ENCODE peak calls at places on chromosomes 1 and 21, in seven cellular contexts. V is A549; I is mucosa of descending colon; H is pancreas; S is CD4-positive, alpha-beta memory T cell; P is body of pancreas; T is lower leg skin. K is an unnamed sample.

GRCh38 chr1:234427950-234428646 is 50.9 kb downstream of the TARBP1 start:
- DNase-seq in V (no peak), I (no peak), H (no peak), S (no peak), P (no peak), T (no peak), K (no peak)

GRCh38 chr1:6459850-6460265 is 6.1 kb downstream of the TNFRSF25 start:
- DNase-seq in V (no peak), I (peak), H (no peak), S (peak), P (no peak), T (no peak), K (no peak)

GRCh38 chr1:176517484-176517883 is 54.5 kb downstream of the PAPPA2 start:
- DNase-seq in V (peak), I (no peak), H (no peak), S (no peak), P (no peak), T (no peak), K (no peak)

GRCh38 chr1:27868932-27869718 is 3.2 kb upstream of the THEMIS2 start:
- DNase-seq in V (no peak), I (peak), H (no peak), S (peak), P (no peak), T (peak), K (no peak)

GRCh38 chr1:230104395-230105244 is 37.6 kb downstream of the GALNT2 start:
- DNase-seq in V (peak), I (peak), H (peak), S (no peak), P (peak), T (peak), K (peak)

GRCh38 chr1:231899713-231900112 is 273.1 kb downstream of the DISC1 start:
- DNase-seq in V (no peak), I (no peak), H (no peak), S (no peak), P (no peak), T (no peak), K (no peak)

GRCh38 chr1:203076031-203076511 is 9.7 kb downstream of the MYOG start:
- DNase-seq in V (no peak), I (no peak), H (no peak), S (no peak), P (no peak), T (no peak), K (no peak)

GRCh38 chr1:89356658-89357400 is 7.0 kb upstream of the GBP6 start:
- DNase-seq in V (no peak), I (no peak), H (no peak), S (no peak), P (no peak), T (no peak), K (no peak)

GRCh38 chr1:22941257-22941656 is 31.4 kb downstream of the LACTBL1 start:
- DNase-seq in V (no peak), I (no peak), H (no peak), S (no peak), P (no peak), T (peak), K (no peak)

GRCh38 chr1:54871275-54872040 is 15.5 kb downstream of the DHCR24 start:
- DNase-seq in V (no peak), I (no peak), H (no peak), S (no peak), P (no peak), T (no peak), K (no peak)

GRCh38 chr21:23045955-23046354 is 2047.7 kb downstream of the NCAM2 start:
- DNase-seq in V (no peak), I (no peak), H (no peak), S (no peak), P (no peak), T (no peak), K (no peak)

GRCh38 chr1:245687636-245688535 is 533.1 kb downstream of the KIF26B start:
- DNase-seq in V (no peak), I (no peak), H (no peak), S (no peak), P (no peak), T (peak), K (no peak)

GRCh38 chr1:19452221-19452663 is 33.1 kb downstream of the CAPZB start:
- DNase-seq in V (no peak), I (peak), H (no peak), S (no peak), P (no peak), T (peak), K (peak)

GRCh38 chr1:95311006-95311405 is 77.0 kb downstream of the RWDD3 start:
- DNase-seq in V (no peak), I (no peak), H (no peak), S (no peak), P (no peak), T (no peak), K (no peak)

GRCh38 chr1:163069142-163069541 is at the start of gene RGS4:
- DNase-seq in V (peak), I (no peak), H (peak), S (no peak), P (no peak), T (no peak), K (no peak)
- H3K4me3 ChIP-seq in V (no peak), I (no peak), H (no peak), S (no peak), P (no peak), T (no peak), K (no peak)

GRCh38 chr1:235632538-235633219 is 16.9 kb downstream of the GNG4 start:
- DNase-seq in V (no peak), I (no peak), H (no peak), S (no peak), P (no peak), T (no peak), K (no peak)
- H3K4me3 ChIP-seq in V (no peak), I (no peak), H (no peak), S (no peak), P (no peak), T (no peak), K (no peak)

DNA sequence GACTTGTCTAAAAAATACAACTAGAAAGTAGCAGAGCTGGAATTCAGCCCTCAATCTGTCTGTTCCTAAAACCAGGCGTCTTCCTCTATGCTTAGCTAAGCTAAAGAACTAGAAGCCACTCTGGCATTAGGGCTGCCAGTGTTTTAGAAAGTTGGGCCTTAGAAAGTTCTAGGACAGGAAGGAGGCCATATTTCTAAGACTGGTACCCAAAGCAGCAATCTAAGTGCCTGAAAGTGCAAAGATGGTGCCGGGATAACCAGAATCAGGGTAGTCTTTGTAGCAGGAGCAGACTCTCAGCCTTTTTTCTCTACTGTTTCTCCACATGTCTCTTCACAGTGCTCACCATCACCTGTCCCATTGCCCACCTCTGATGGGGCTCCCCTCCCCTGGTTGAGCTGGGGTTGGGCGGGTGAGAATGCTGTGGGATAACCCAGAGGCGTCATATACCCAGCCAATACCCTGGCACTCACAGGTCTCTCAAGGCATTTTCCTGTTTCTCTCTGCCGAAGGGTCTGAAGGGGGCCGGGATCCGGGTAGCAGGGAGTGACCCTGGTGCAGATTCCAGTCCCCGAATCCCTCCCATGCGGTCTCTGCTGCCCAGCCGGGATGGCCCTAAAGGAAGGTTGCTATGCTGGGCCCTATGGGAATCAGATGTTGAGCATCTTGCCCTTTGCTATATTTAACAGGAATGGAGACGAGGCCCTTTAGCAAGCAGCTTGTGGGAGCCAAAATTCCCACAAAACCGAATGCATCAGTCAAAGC is 1.1 kb upstream of the RCSD1 start:
- DNase-seq in V (no peak), I (no peak), H (no peak), S (no peak), P (no peak), T (peak), K (no peak)
- H3K4me3 ChIP-seq in V (no peak), I (no peak), H (no peak), S (peak), P (no peak), T (no peak), K (no peak)

DNA sequence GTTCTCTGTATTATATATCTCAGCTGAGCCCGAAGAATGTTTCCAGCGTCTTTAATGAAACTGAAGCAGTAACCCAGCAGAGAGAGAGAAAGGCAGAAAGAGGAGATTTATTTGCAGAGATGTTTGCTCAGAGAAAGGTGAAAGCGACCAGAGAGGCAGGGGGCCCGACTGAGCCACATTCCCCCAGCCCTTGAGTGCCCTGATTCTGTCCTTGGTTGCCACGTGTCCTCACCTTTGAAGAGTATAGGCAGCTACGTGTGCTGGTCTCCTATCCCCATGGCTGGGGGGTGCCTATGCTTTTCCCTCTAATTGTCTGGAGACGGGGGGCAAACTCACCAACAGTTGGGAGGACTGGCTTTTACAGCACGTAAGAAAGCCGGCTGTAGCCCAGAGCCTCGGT is 166.3 kb downstream of the TRABD2B start:
- DNase-seq in V (no peak), I (no peak), H (no peak), S (no peak), P (no peak), T (no peak), K (no peak)
- H3K4me3 ChIP-seq in V (no peak), I (no peak), H (no peak), S (no peak), P (no peak), T (no peak), K (no peak)

DNA sequence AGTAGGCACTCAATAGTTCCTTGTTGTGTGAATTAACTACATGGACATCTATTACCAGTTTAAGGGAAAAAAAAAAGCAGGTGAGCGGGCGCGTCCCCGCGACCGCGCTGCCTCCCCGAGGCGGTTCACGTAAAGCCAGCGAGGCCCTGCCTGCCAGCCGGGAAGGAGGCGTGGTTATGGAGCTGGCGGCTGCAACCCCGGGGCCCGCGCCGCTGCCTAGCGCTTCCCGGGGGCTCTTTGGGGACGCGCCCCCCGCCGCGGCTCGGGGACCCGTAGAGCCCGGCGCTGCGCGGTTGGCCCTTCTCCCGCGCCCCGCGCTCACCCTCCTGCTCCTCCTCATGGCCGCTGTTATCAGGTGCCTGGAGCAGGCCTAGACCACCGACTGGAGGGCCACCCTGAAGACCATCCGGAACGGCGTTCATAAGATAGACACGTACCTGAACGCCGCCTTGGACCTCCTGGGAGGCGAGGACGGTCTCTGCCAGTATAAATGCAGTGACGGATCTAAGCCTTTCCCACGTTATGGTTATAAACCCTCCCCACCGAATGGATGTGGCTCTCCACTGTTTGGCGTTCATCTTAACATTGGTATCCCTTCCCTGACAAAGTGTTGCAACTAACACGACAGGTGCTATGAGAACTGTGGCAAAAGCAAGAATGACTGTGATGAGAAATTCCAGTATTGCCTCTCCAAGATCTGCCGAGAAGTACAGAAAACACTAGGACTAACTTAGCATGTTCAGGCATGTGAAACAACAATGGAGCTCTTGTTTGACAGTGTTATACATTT is 2.6 kb upstream of the CC2D1B start:
- DNase-seq in V (peak), I (peak), H (peak), S (peak), P (peak), T (peak), K (peak)
- H3K4me3 ChIP-seq in V (peak), I (peak), H (peak), S (peak), P (peak), T (peak), K (peak)

DNA sequence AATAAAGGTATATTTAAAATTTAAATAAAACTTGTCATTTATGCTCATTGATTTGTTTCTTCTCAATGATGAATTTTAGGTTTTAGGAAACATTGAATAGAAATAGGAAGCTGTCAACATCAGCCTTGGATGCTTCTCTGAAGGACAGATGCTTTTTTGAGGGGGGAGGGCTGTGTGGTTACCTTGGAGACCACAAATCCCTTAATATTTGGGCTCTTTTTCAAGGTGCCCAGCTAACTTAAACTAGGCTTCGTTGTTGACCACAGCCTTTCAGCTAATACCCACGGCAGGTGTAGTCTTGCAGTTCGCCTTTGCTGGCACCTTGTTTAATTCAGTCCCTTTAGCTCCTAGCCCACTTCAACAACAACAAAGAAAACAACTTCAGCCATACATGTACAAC is 22.5 kb downstream of the TENT5C start:
- DNase-seq in V (no peak), I (no peak), H (no peak), S (no peak), P (no peak), T (no peak), K (no peak)
- H3K4me3 ChIP-seq in V (no peak), I (no peak), H (no peak), S (no peak), P (no peak), T (no peak), K (no peak)

K was measured in lung.